ENCODE peak calls at places on chromosomes 4 and X, in five cellular contexts. One of them, this sample, is unnamed.

GRCh38 chrX:20140410-20140809 is 1.2 kb downstream of the EIF1AX start:
- DNase-seq in activated CD4-positive, alpha-beta T cell treated with anti-CD3 and anti-CD28 coated beads, Interleukin-2, amount 10 ng/mL, durations not matched to agents 7 days and 5 days: no peak
- DNase-seq in sciatic nerve: no peak
- DNase-seq in CD8-positive, alpha-beta memory T cell: no peak
- DNase-seq in stimulated activated naive CD4-positive, alpha-beta T cell treated with Interleukin-2 at 50 U/mL for 16 hours: no peak
- DNase-seq in this sample: no peak

GRCh38 chrX:46838482-46838857 is 1.6 kb downstream of the RP2 start:
- DNase-seq in activated CD4-positive, alpha-beta T cell treated with anti-CD3 and anti-CD28 coated beads, Interleukin-2, amount 10 ng/mL, durations not matched to agents 7 days and 5 days: no peak
- DNase-seq in sciatic nerve: no peak
- DNase-seq in CD8-positive, alpha-beta memory T cell: no peak
- DNase-seq in stimulated activated naive CD4-positive, alpha-beta T cell treated with Interleukin-2 at 50 U/mL for 16 hours: no peak
- DNase-seq in this sample: no peak

GRCh38 chrX:2360731-2361130 is 140.0 kb downstream of the DHRSX start:
- DNase-seq in activated CD4-positive, alpha-beta T cell treated with anti-CD3 and anti-CD28 coated beads, Interleukin-2, amount 10 ng/mL, durations not matched to agents 7 days and 5 days: no peak
- DNase-seq in sciatic nerve: no peak
- DNase-seq in CD8-positive, alpha-beta memory T cell: no peak
- DNase-seq in stimulated activated naive CD4-positive, alpha-beta T cell treated with Interleukin-2 at 50 U/mL for 16 hours: no peak
- DNase-seq in this sample: no peak

GRCh38 chr4:5416637-5417036 is 291.7 kb downstream of the EVC2 start:
- DNase-seq in activated CD4-positive, alpha-beta T cell treated with anti-CD3 and anti-CD28 coated beads, Interleukin-2, amount 10 ng/mL, durations not matched to agents 7 days and 5 days: no peak
- DNase-seq in sciatic nerve: no peak
- DNase-seq in CD8-positive, alpha-beta memory T cell: no peak
- DNase-seq in stimulated activated naive CD4-positive, alpha-beta T cell treated with Interleukin-2 at 50 U/mL for 16 hours: no peak
- DNase-seq in this sample: no peak

GRCh38 chr4:16783119-16783518 is 115.3 kb downstream of the LDB2 start:
- DNase-seq in activated CD4-positive, alpha-beta T cell treated with anti-CD3 and anti-CD28 coated beads, Interleukin-2, amount 10 ng/mL, durations not matched to agents 7 days and 5 days: no peak
- DNase-seq in sciatic nerve: no peak
- DNase-seq in CD8-positive, alpha-beta memory T cell: no peak
- DNase-seq in stimulated activated naive CD4-positive, alpha-beta T cell treated with Interleukin-2 at 50 U/mL for 16 hours: no peak
- DNase-seq in this sample: no peak

GRCh38 chr4:3399277-3400194 is 42.2 kb upstream of the HGFAC start:
- DNase-seq in activated CD4-positive, alpha-beta T cell treated with anti-CD3 and anti-CD28 coated beads, Interleukin-2, amount 10 ng/mL, durations not matched to agents 7 days and 5 days: peak
- DNase-seq in sciatic nerve: no peak
- DNase-seq in CD8-positive, alpha-beta memory T cell: no peak
- DNase-seq in stimulated activated naive CD4-positive, alpha-beta T cell treated with Interleukin-2 at 50 U/mL for 16 hours: no peak
- DNase-seq in this sample: no peak

GRCh38 chr4:174036111-174036510 is 247.4 kb downstream of the FBXO8 start:
- DNase-seq in activated CD4-positive, alpha-beta T cell treated with anti-CD3 and anti-CD28 coated beads, Interleukin-2, amount 10 ng/mL, durations not matched to agents 7 days and 5 days: no peak
- DNase-seq in sciatic nerve: no peak
- DNase-seq in CD8-positive, alpha-beta memory T cell: no peak
- DNase-seq in stimulated activated naive CD4-positive, alpha-beta T cell treated with Interleukin-2 at 50 U/mL for 16 hours: no peak
- DNase-seq in this sample: no peak

GRCh38 chr4:105978684-105979296 is 83.5 kb downstream of the NPNT start:
- DNase-seq in activated CD4-positive, alpha-beta T cell treated with anti-CD3 and anti-CD28 coated beads, Interleukin-2, amount 10 ng/mL, durations not matched to agents 7 days and 5 days: no peak
- DNase-seq in sciatic nerve: peak
- DNase-seq in CD8-positive, alpha-beta memory T cell: no peak
- DNase-seq in stimulated activated naive CD4-positive, alpha-beta T cell treated with Interleukin-2 at 50 U/mL for 16 hours: no peak
- DNase-seq in this sample: no peak

GRCh38 chrX:153049093-153049492 is 7.2 kb upstream of the PNMA3 start:
- DNase-seq in activated CD4-positive, alpha-beta T cell treated with anti-CD3 and anti-CD28 coated beads, Interleukin-2, amount 10 ng/mL, durations not matched to agents 7 days and 5 days: no peak
- DNase-seq in sciatic nerve: no peak
- DNase-seq in CD8-positive, alpha-beta memory T cell: no peak
- DNase-seq in stimulated activated naive CD4-positive, alpha-beta T cell treated with Interleukin-2 at 50 U/mL for 16 hours: no peak
- DNase-seq in this sample: no peak

GRCh38 chr4:113955948-113956347 is 23.5 kb downstream of the ARSJ start:
- DNase-seq in activated CD4-positive, alpha-beta T cell treated with anti-CD3 and anti-CD28 coated beads, Interleukin-2, amount 10 ng/mL, durations not matched to agents 7 days and 5 days: no peak
- DNase-seq in sciatic nerve: no peak
- DNase-seq in CD8-positive, alpha-beta memory T cell: no peak
- DNase-seq in stimulated activated naive CD4-positive, alpha-beta T cell treated with Interleukin-2 at 50 U/mL for 16 hours: no peak
- DNase-seq in this sample: no peak

GRCh38 chr4:40918330-40918729 is 168.6 kb downstream of the NSUN7 start:
- DNase-seq in activated CD4-positive, alpha-beta T cell treated with anti-CD3 and anti-CD28 coated beads, Interleukin-2, amount 10 ng/mL, durations not matched to agents 7 days and 5 days: no peak
- DNase-seq in sciatic nerve: peak
- DNase-seq in CD8-positive, alpha-beta memory T cell: no peak
- DNase-seq in stimulated activated naive CD4-positive, alpha-beta T cell treated with Interleukin-2 at 50 U/mL for 16 hours: no peak
- DNase-seq in this sample: peak

GRCh38 chrX:23855569-23855968 is 52.2 kb downstream of the APOO start:
- DNase-seq in activated CD4-positive, alpha-beta T cell treated with anti-CD3 and anti-CD28 coated beads, Interleukin-2, amount 10 ng/mL, durations not matched to agents 7 days and 5 days: no peak
- DNase-seq in sciatic nerve: no peak
- DNase-seq in CD8-positive, alpha-beta memory T cell: no peak
- DNase-seq in stimulated activated naive CD4-positive, alpha-beta T cell treated with Interleukin-2 at 50 U/mL for 16 hours: no peak
- DNase-seq in this sample: no peak

GRCh38 chr4:181870326-181870725 is 372.9 kb upstream of the TENM3 start:
- DNase-seq in activated CD4-positive, alpha-beta T cell treated with anti-CD3 and anti-CD28 coated beads, Interleukin-2, amount 10 ng/mL, durations not matched to agents 7 days and 5 days: no peak
- DNase-seq in sciatic nerve: no peak
- DNase-seq in CD8-positive, alpha-beta memory T cell: no peak
- DNase-seq in stimulated activated naive CD4-positive, alpha-beta T cell treated with Interleukin-2 at 50 U/mL for 16 hours: no peak
- DNase-seq in this sample: no peak

GRCh38 chr4:64781737-64782326 is 372.6 kb upstream of the TECRL start:
- DNase-seq in activated CD4-positive, alpha-beta T cell treated with anti-CD3 and anti-CD28 coated beads, Interleukin-2, amount 10 ng/mL, durations not matched to agents 7 days and 5 days: no peak
- DNase-seq in sciatic nerve: no peak
- DNase-seq in CD8-positive, alpha-beta memory T cell: no peak
- DNase-seq in stimulated activated naive CD4-positive, alpha-beta T cell treated with Interleukin-2 at 50 U/mL for 16 hours: no peak
- DNase-seq in this sample: no peak

GRCh38 chr4:47840291-47840690 is 2.4 kb upstream of the CORIN start:
- DNase-seq in activated CD4-positive, alpha-beta T cell treated with anti-CD3 and anti-CD28 coated beads, Interleukin-2, amount 10 ng/mL, durations not matched to agents 7 days and 5 days: no peak
- DNase-seq in sciatic nerve: no peak
- DNase-seq in CD8-positive, alpha-beta memory T cell: no peak
- DNase-seq in stimulated activated naive CD4-positive, alpha-beta T cell treated with Interleukin-2 at 50 U/mL for 16 hours: no peak
- DNase-seq in this sample: no peak

GRCh38 chrX:19064175-19064574 is 58.1 kb downstream of the ADGRG2 start:
- DNase-seq in activated CD4-positive, alpha-beta T cell treated with anti-CD3 and anti-CD28 coated beads, Interleukin-2, amount 10 ng/mL, durations not matched to agents 7 days and 5 days: no peak
- DNase-seq in sciatic nerve: no peak
- DNase-seq in CD8-positive, alpha-beta memory T cell: no peak
- DNase-seq in stimulated activated naive CD4-positive, alpha-beta T cell treated with Interleukin-2 at 50 U/mL for 16 hours: no peak
- DNase-seq in this sample: no peak

GRCh38 chr4:150096625-150097024 is 18.4 kb downstream of the DCLK2 start:
- DNase-seq in activated CD4-positive, alpha-beta T cell treated with anti-CD3 and anti-CD28 coated beads, Interleukin-2, amount 10 ng/mL, durations not matched to agents 7 days and 5 days: no peak
- DNase-seq in sciatic nerve: no peak
- DNase-seq in CD8-positive, alpha-beta memory T cell: no peak
- DNase-seq in stimulated activated naive CD4-positive, alpha-beta T cell treated with Interleukin-2 at 50 U/mL for 16 hours: no peak
- DNase-seq in this sample: no peak

GRCh38 chr4:1344696-1345095 is 2.3 kb upstream of the UVSSA start:
- DNase-seq in activated CD4-positive, alpha-beta T cell treated with anti-CD3 and anti-CD28 coated beads, Interleukin-2, amount 10 ng/mL, durations not matched to agents 7 days and 5 days: no peak
- DNase-seq in sciatic nerve: no peak
- DNase-seq in CD8-positive, alpha-beta memory T cell: no peak
- DNase-seq in stimulated activated naive CD4-positive, alpha-beta T cell treated with Interleukin-2 at 50 U/mL for 16 hours: no peak
- DNase-seq in this sample: peak

GRCh38 chr4:113636877-113637276 is 124.7 kb downstream of the CAMK2D start:
- DNase-seq in activated CD4-positive, alpha-beta T cell treated with anti-CD3 and anti-CD28 coated beads, Interleukin-2, amount 10 ng/mL, durations not matched to agents 7 days and 5 days: peak
- DNase-seq in sciatic nerve: no peak
- DNase-seq in CD8-positive, alpha-beta memory T cell: peak
- DNase-seq in stimulated activated naive CD4-positive, alpha-beta T cell treated with Interleukin-2 at 50 U/mL for 16 hours: no peak
- DNase-seq in this sample: no peak

GRCh38 chr4:8780596-8781368 is 90.9 kb downstream of the HMX1 start:
- DNase-seq in activated CD4-positive, alpha-beta T cell treated with anti-CD3 and anti-CD28 coated beads, Interleukin-2, amount 10 ng/mL, durations not matched to agents 7 days and 5 days: no peak
- DNase-seq in sciatic nerve: no peak
- DNase-seq in CD8-positive, alpha-beta memory T cell: no peak
- DNase-seq in stimulated activated naive CD4-positive, alpha-beta T cell treated with Interleukin-2 at 50 U/mL for 16 hours: no peak
- DNase-seq in this sample: no peak

GRCh38 chr4:109046549-109047171 is 255.8 kb downstream of the COL25A1 start:
- DNase-seq in activated CD4-positive, alpha-beta T cell treated with anti-CD3 and anti-CD28 coated beads, Interleukin-2, amount 10 ng/mL, durations not matched to agents 7 days and 5 days: no peak
- DNase-seq in sciatic nerve: no peak
- DNase-seq in CD8-positive, alpha-beta memory T cell: no peak
- DNase-seq in stimulated activated naive CD4-positive, alpha-beta T cell treated with Interleukin-2 at 50 U/mL for 16 hours: no peak
- DNase-seq in this sample: no peak

GRCh38 chrX:39460491-39460890 is 637.3 kb downstream of the BCOR start:
- DNase-seq in activated CD4-positive, alpha-beta T cell treated with anti-CD3 and anti-CD28 coated beads, Interleukin-2, amount 10 ng/mL, durations not matched to agents 7 days and 5 days: no peak
- DNase-seq in sciatic nerve: no peak
- DNase-seq in CD8-positive, alpha-beta memory T cell: no peak
- DNase-seq in stimulated activated naive CD4-positive, alpha-beta T cell treated with Interleukin-2 at 50 U/mL for 16 hours: no peak
- DNase-seq in this sample: no peak

GRCh38 chrX:134792077-134792476 is 133.8 kb upstream of the PLAC1 start:
- DNase-seq in activated CD4-positive, alpha-beta T cell treated with anti-CD3 and anti-CD28 coated beads, Interleukin-2, amount 10 ng/mL, durations not matched to agents 7 days and 5 days: no peak
- DNase-seq in sciatic nerve: no peak
- DNase-seq in CD8-positive, alpha-beta memory T cell: no peak
- DNase-seq in stimulated activated naive CD4-positive, alpha-beta T cell treated with Interleukin-2 at 50 U/mL for 16 hours: no peak
- DNase-seq in this sample: no peak

GRCh38 chr4:20528508-20528907 is 171.8 kb upstream of the PACRGL start:
- DNase-seq in activated CD4-positive, alpha-beta T cell treated with anti-CD3 and anti-CD28 coated beads, Interleukin-2, amount 10 ng/mL, durations not matched to agents 7 days and 5 days: no peak
- DNase-seq in sciatic nerve: no peak
- DNase-seq in CD8-positive, alpha-beta memory T cell: no peak
- DNase-seq in stimulated activated naive CD4-positive, alpha-beta T cell treated with Interleukin-2 at 50 U/mL for 16 hours: no peak
- DNase-seq in this sample: no peak

GRCh38 chr4:26076000-26076587 is 162.1 kb downstream of the SMIM20 start:
- DNase-seq in activated CD4-positive, alpha-beta T cell treated with anti-CD3 and anti-CD28 coated beads, Interleukin-2, amount 10 ng/mL, durations not matched to agents 7 days and 5 days: peak
- DNase-seq in sciatic nerve: no peak
- DNase-seq in CD8-positive, alpha-beta memory T cell: no peak
- DNase-seq in stimulated activated naive CD4-positive, alpha-beta T cell treated with Interleukin-2 at 50 U/mL for 16 hours: peak
- DNase-seq in this sample: no peak

GRCh38 chr4:1133033-1133432 is 19.7 kb upstream of the RNF212 start:
- DNase-seq in activated CD4-positive, alpha-beta T cell treated with anti-CD3 and anti-CD28 coated beads, Interleukin-2, amount 10 ng/mL, durations not matched to agents 7 days and 5 days: no peak
- DNase-seq in sciatic nerve: no peak
- DNase-seq in CD8-positive, alpha-beta memory T cell: no peak
- DNase-seq in stimulated activated naive CD4-positive, alpha-beta T cell treated with Interleukin-2 at 50 U/mL for 16 hours: no peak
- DNase-seq in this sample: no peak

GRCh38 chr4:68912807-68913206 is 38.8 kb downstream of the UGT2A3 start:
- DNase-seq in activated CD4-positive, alpha-beta T cell treated with anti-CD3 and anti-CD28 coated beads, Interleukin-2, amount 10 ng/mL, durations not matched to agents 7 days and 5 days: no peak
- DNase-seq in sciatic nerve: no peak
- DNase-seq in CD8-positive, alpha-beta memory T cell: no peak
- DNase-seq in stimulated activated naive CD4-positive, alpha-beta T cell treated with Interleukin-2 at 50 U/mL for 16 hours: no peak
- DNase-seq in this sample: no peak

GRCh38 chr4:17376205-17376604 is 135.7 kb downstream of the QDPR start:
- DNase-seq in activated CD4-positive, alpha-beta T cell treated with anti-CD3 and anti-CD28 coated beads, Interleukin-2, amount 10 ng/mL, durations not matched to agents 7 days and 5 days: no peak
- DNase-seq in sciatic nerve: no peak
- DNase-seq in CD8-positive, alpha-beta memory T cell: no peak
- DNase-seq in stimulated activated naive CD4-positive, alpha-beta T cell treated with Interleukin-2 at 50 U/mL for 16 hours: no peak
- DNase-seq in this sample: no peak

GRCh38 chr4:81751531-81752291 is 280.0 kb upstream of the RASGEF1B start:
- DNase-seq in activated CD4-positive, alpha-beta T cell treated with anti-CD3 and anti-CD28 coated beads, Interleukin-2, amount 10 ng/mL, durations not matched to agents 7 days and 5 days: no peak
- DNase-seq in sciatic nerve: no peak
- DNase-seq in CD8-positive, alpha-beta memory T cell: no peak
- DNase-seq in stimulated activated naive CD4-positive, alpha-beta T cell treated with Interleukin-2 at 50 U/mL for 16 hours: no peak
- DNase-seq in this sample: no peak

GRCh38 chr4:76090241-76090691 is 15.8 kb downstream of the ART3 start:
- DNase-seq in activated CD4-positive, alpha-beta T cell treated with anti-CD3 and anti-CD28 coated beads, Interleukin-2, amount 10 ng/mL, durations not matched to agents 7 days and 5 days: no peak
- DNase-seq in sciatic nerve: no peak
- DNase-seq in CD8-positive, alpha-beta memory T cell: no peak
- DNase-seq in stimulated activated naive CD4-positive, alpha-beta T cell treated with Interleukin-2 at 50 U/mL for 16 hours: no peak
- DNase-seq in this sample: no peak